ENCODE peak calls at places on chromosomes 4 and X, in eight cellular contexts. One of them, this sample, is unnamed.

GRCh38 chr4:123536225-123536624 is 139.6 kb downstream of the SPRY1 start:
- DNase-seq in AG09309: no peak
- DNase-seq in HT-29: no peak
- DNase-seq in stimulated activated naive CD4-positive, alpha-beta T cell: no peak
- DNase-seq in fibroblast of the conjunctiva: no peak
- DNase-seq in stimulated activated CD4-positive, alpha-beta T cell treated with anti-CD3 and anti-CD28 coated beads, Interleukin-1b, Interleukin-23, amount 100 ng/mL, for 24 hours: no peak
- DNase-seq in endothelial cell of umbilical vein: no peak
- DNase-seq in mucosa of descending colon: no peak
- DNase-seq in this sample: no peak

GRCh38 chr4:134567461-134567860 is 365.9 kb upstream of the PABPC4L start:
- DNase-seq in AG09309: no peak
- DNase-seq in HT-29: no peak
- DNase-seq in stimulated activated naive CD4-positive, alpha-beta T cell: no peak
- DNase-seq in fibroblast of the conjunctiva: no peak
- DNase-seq in stimulated activated CD4-positive, alpha-beta T cell treated with anti-CD3 and anti-CD28 coated beads, Interleukin-1b, Interleukin-23, amount 100 ng/mL, for 24 hours: no peak
- DNase-seq in endothelial cell of umbilical vein: no peak
- DNase-seq in mucosa of descending colon: no peak
- DNase-seq in this sample: no peak

GRCh38 chr4:66014146-66014765 is 344.0 kb upstream of the EPHA5 start:
- DNase-seq in AG09309: no peak
- DNase-seq in HT-29: no peak
- DNase-seq in stimulated activated naive CD4-positive, alpha-beta T cell: no peak
- DNase-seq in fibroblast of the conjunctiva: no peak
- DNase-seq in stimulated activated CD4-positive, alpha-beta T cell treated with anti-CD3 and anti-CD28 coated beads, Interleukin-1b, Interleukin-23, amount 100 ng/mL, for 24 hours: no peak
- DNase-seq in endothelial cell of umbilical vein: no peak
- DNase-seq in mucosa of descending colon: no peak
- DNase-seq in this sample: no peak

GRCh38 chrX:41468647-41469323 is 21.6 kb downstream of the NYX start:
- DNase-seq in AG09309: no peak
- DNase-seq in HT-29: no peak
- DNase-seq in stimulated activated naive CD4-positive, alpha-beta T cell: no peak
- DNase-seq in fibroblast of the conjunctiva: peak
- DNase-seq in stimulated activated CD4-positive, alpha-beta T cell treated with anti-CD3 and anti-CD28 coated beads, Interleukin-1b, Interleukin-23, amount 100 ng/mL, for 24 hours: no peak
- DNase-seq in endothelial cell of umbilical vein: no peak
- DNase-seq in mucosa of descending colon: no peak
- DNase-seq in this sample: peak

GRCh38 chr4:150234246-150234645 is 156.0 kb downstream of the DCLK2 start:
- DNase-seq in AG09309: no peak
- DNase-seq in HT-29: no peak
- DNase-seq in stimulated activated naive CD4-positive, alpha-beta T cell: no peak
- DNase-seq in fibroblast of the conjunctiva: no peak
- DNase-seq in stimulated activated CD4-positive, alpha-beta T cell treated with anti-CD3 and anti-CD28 coated beads, Interleukin-1b, Interleukin-23, amount 100 ng/mL, for 24 hours: no peak
- DNase-seq in endothelial cell of umbilical vein: no peak
- DNase-seq in mucosa of descending colon: no peak
- DNase-seq in this sample: no peak

GRCh38 chrX:19867938-19868337 is 19.5 kb downstream of the SH3KBP1 start:
- DNase-seq in AG09309: no peak
- DNase-seq in HT-29: no peak
- DNase-seq in stimulated activated naive CD4-positive, alpha-beta T cell: no peak
- DNase-seq in fibroblast of the conjunctiva: no peak
- DNase-seq in stimulated activated CD4-positive, alpha-beta T cell treated with anti-CD3 and anti-CD28 coated beads, Interleukin-1b, Interleukin-23, amount 100 ng/mL, for 24 hours: no peak
- DNase-seq in endothelial cell of umbilical vein: no peak
- DNase-seq in mucosa of descending colon: no peak
- DNase-seq in this sample: no peak

GRCh38 chr4:1233641-1234277 is 15.2 kb downstream of the CTBP1 start:
- DNase-seq in AG09309: no peak
- DNase-seq in HT-29: no peak
- DNase-seq in stimulated activated naive CD4-positive, alpha-beta T cell: no peak
- DNase-seq in fibroblast of the conjunctiva: no peak
- DNase-seq in stimulated activated CD4-positive, alpha-beta T cell treated with anti-CD3 and anti-CD28 coated beads, Interleukin-1b, Interleukin-23, amount 100 ng/mL, for 24 hours: no peak
- DNase-seq in endothelial cell of umbilical vein: peak
- DNase-seq in mucosa of descending colon: peak
- DNase-seq in this sample: no peak

GRCh38 chrX:7828594-7828993 is 14.4 kb upstream of the VCX start:
- DNase-seq in AG09309: no peak
- DNase-seq in HT-29: peak
- DNase-seq in stimulated activated naive CD4-positive, alpha-beta T cell: no peak
- DNase-seq in fibroblast of the conjunctiva: no peak
- DNase-seq in stimulated activated CD4-positive, alpha-beta T cell treated with anti-CD3 and anti-CD28 coated beads, Interleukin-1b, Interleukin-23, amount 100 ng/mL, for 24 hours: no peak
- DNase-seq in endothelial cell of umbilical vein: no peak
- DNase-seq in mucosa of descending colon: no peak
- DNase-seq in this sample: peak

GRCh38 chr4:5805270-5805669 is 87.6 kb downstream of the CRMP1 start:
- DNase-seq in AG09309: no peak
- DNase-seq in HT-29: no peak
- DNase-seq in stimulated activated naive CD4-positive, alpha-beta T cell: no peak
- DNase-seq in fibroblast of the conjunctiva: no peak
- DNase-seq in stimulated activated CD4-positive, alpha-beta T cell treated with anti-CD3 and anti-CD28 coated beads, Interleukin-1b, Interleukin-23, amount 100 ng/mL, for 24 hours: no peak
- DNase-seq in endothelial cell of umbilical vein: no peak
- DNase-seq in mucosa of descending colon: no peak
- DNase-seq in this sample: no peak

GRCh38 chr4:2341261-2341841 is 77.1 kb downstream of the ZFYVE28 start:
- DNase-seq in AG09309: no peak
- DNase-seq in HT-29: no peak
- DNase-seq in stimulated activated naive CD4-positive, alpha-beta T cell: no peak
- DNase-seq in fibroblast of the conjunctiva: no peak
- DNase-seq in stimulated activated CD4-positive, alpha-beta T cell treated with anti-CD3 and anti-CD28 coated beads, Interleukin-1b, Interleukin-23, amount 100 ng/mL, for 24 hours: no peak
- DNase-seq in endothelial cell of umbilical vein: no peak
- DNase-seq in mucosa of descending colon: no peak
- DNase-seq in this sample: no peak

GRCh38 chrX:129593137-129593536 is 53.1 kb downstream of the OCRL start:
- DNase-seq in AG09309: no peak
- DNase-seq in HT-29: no peak
- DNase-seq in stimulated activated naive CD4-positive, alpha-beta T cell: no peak
- DNase-seq in fibroblast of the conjunctiva: peak
- DNase-seq in stimulated activated CD4-positive, alpha-beta T cell treated with anti-CD3 and anti-CD28 coated beads, Interleukin-1b, Interleukin-23, amount 100 ng/mL, for 24 hours: no peak
- DNase-seq in endothelial cell of umbilical vein: no peak
- DNase-seq in mucosa of descending colon: no peak
- DNase-seq in this sample: no peak

GRCh38 chr4:185127021-185127925 is 15.8 kb upstream of the SLC25A4 start:
- DNase-seq in AG09309: no peak
- DNase-seq in HT-29: no peak
- DNase-seq in stimulated activated naive CD4-positive, alpha-beta T cell: peak
- DNase-seq in fibroblast of the conjunctiva: no peak
- DNase-seq in stimulated activated CD4-positive, alpha-beta T cell treated with anti-CD3 and anti-CD28 coated beads, Interleukin-1b, Interleukin-23, amount 100 ng/mL, for 24 hours: no peak
- DNase-seq in endothelial cell of umbilical vein: peak
- DNase-seq in mucosa of descending colon: peak
- DNase-seq in this sample: peak

GRCh38 chr4:106738121-106738520 is 298.0 kb downstream of the DKK2 start:
- DNase-seq in AG09309: no peak
- DNase-seq in HT-29: no peak
- DNase-seq in stimulated activated naive CD4-positive, alpha-beta T cell: no peak
- DNase-seq in fibroblast of the conjunctiva: no peak
- DNase-seq in stimulated activated CD4-positive, alpha-beta T cell treated with anti-CD3 and anti-CD28 coated beads, Interleukin-1b, Interleukin-23, amount 100 ng/mL, for 24 hours: no peak
- DNase-seq in endothelial cell of umbilical vein: no peak
- DNase-seq in mucosa of descending colon: no peak
- DNase-seq in this sample: no peak

GRCh38 chr4:2352729-2353221 is 65.7 kb downstream of the ZFYVE28 start:
- DNase-seq in AG09309: no peak
- DNase-seq in HT-29: no peak
- DNase-seq in stimulated activated naive CD4-positive, alpha-beta T cell: no peak
- DNase-seq in fibroblast of the conjunctiva: no peak
- DNase-seq in stimulated activated CD4-positive, alpha-beta T cell treated with anti-CD3 and anti-CD28 coated beads, Interleukin-1b, Interleukin-23, amount 100 ng/mL, for 24 hours: no peak
- DNase-seq in endothelial cell of umbilical vein: no peak
- DNase-seq in mucosa of descending colon: no peak
- DNase-seq in this sample: no peak

GRCh38 chrX:153526801-153527599 is 9.6 kb downstream of the ATP2B3 start:
- DNase-seq in AG09309: no peak
- DNase-seq in HT-29: no peak
- DNase-seq in stimulated activated naive CD4-positive, alpha-beta T cell: no peak
- DNase-seq in fibroblast of the conjunctiva: no peak
- DNase-seq in stimulated activated CD4-positive, alpha-beta T cell treated with anti-CD3 and anti-CD28 coated beads, Interleukin-1b, Interleukin-23, amount 100 ng/mL, for 24 hours: no peak
- DNase-seq in endothelial cell of umbilical vein: no peak
- DNase-seq in mucosa of descending colon: no peak
- DNase-seq in this sample: no peak

GRCh38 chr4:109730294-109731051 is 603 bp upstream of the PLA2G12A start:
- DNase-seq in AG09309: peak
- DNase-seq in HT-29: peak
- DNase-seq in stimulated activated naive CD4-positive, alpha-beta T cell: no peak
- DNase-seq in fibroblast of the conjunctiva: peak
- DNase-seq in stimulated activated CD4-positive, alpha-beta T cell treated with anti-CD3 and anti-CD28 coated beads, Interleukin-1b, Interleukin-23, amount 100 ng/mL, for 24 hours: no peak
- DNase-seq in endothelial cell of umbilical vein: peak
- DNase-seq in mucosa of descending colon: peak
- DNase-seq in this sample: peak

This sample was measured in DMS53.